ENCODE peak calls at places on chromosomes 6 and 20, in four cellular contexts. N, A, M and U are unnamed samples.

GRCh38 chr20:25195962-25196700 is 619 bp downstream of the ENTPD6 start:
- DNase-seq in N (peak; percentile 28), A (no peak), M (no peak), U (no peak)

GRCh38 chr20:4942336-4942735 is 59.0 kb downstream of the SLC23A2 start:
- DNase-seq in N (no peak), A (no peak), M (no peak), U (no peak)

GRCh38 chr20:22762576-22763256 is 178.3 kb upstream of the FOXA2 start:
- DNase-seq in N (no peak), A (no peak), M (no peak), U (no peak)

GRCh38 chr20:58102744-58103516 is 125.5 kb downstream of the ANKRD60 start:
- DNase-seq in N (no peak), A (no peak), M (no peak), U (no peak)

GRCh38 chr20:47389867-47390347 is 33.4 kb upstream of the ZMYND8 start:
- DNase-seq in N (no peak), A (no peak), M (no peak), U (no peak)

GRCh38 chr6:5617179-5617578 is 355.9 kb downstream of the FARS2 start:
- DNase-seq in N (no peak), A (no peak), M (no peak), U (no peak)

GRCh38 chr6:24667378-24667803 is 514 bp downstream of the ACOT13 start:
- DNase-seq in N (no peak), A (peak; percentile 11), M (no peak), U (no peak)

GRCh38 chr20:23237166-23237565 is 113.4 kb upstream of the NXT1 start:
- DNase-seq in N (no peak), A (no peak), M (no peak), U (no peak)

GRCh38 chr20:11867286-11867921 is 50.3 kb upstream of the BTBD3 start:
- DNase-seq in N (no peak), A (no peak), M (no peak), U (no peak)

GRCh38 chr20:43440531-43440930 is 17.2 kb upstream of the SRSF6 start:
- DNase-seq in N (no peak), A (no peak), M (no peak), U (no peak)

GRCh38 chr6:117613920-117614535 is 11.7 kb upstream of the GOPC start:
- DNase-seq in N (no peak), A (no peak), M (no peak), U (no peak)

GRCh38 chr20:23652371-23652770 is 14.6 kb upstream of the CST3 start:
- DNase-seq in N (no peak), A (no peak), M (no peak), U (no peak)

GRCh38 chr6:89347825-89348224 is 4.7 kb downstream of the UBE2J1 start:
- DNase-seq in N (no peak), A (no peak), M (no peak), U (no peak)

GRCh38 chr6:54719633-54720032 is 126.9 kb upstream of the FAM83B start:
- DNase-seq in N (no peak), A (no peak), M (no peak), U (no peak)

GRCh38 chr6:112086744-112087135 is 542 bp downstream of the TUBE1 start:
- DNase-seq in N (peak; percentile 34), A (peak; percentile 38), M (no peak), U (no peak)

GRCh38 chr20:137668-138131 is 4.7 kb upstream of the DEFB126 start:
- DNase-seq in N (peak; percentile 15), A (peak; percentile 36), M (no peak), U (no peak)

GRCh38 chr6:122833229-122833556 is 44.1 kb downstream of the SMPDL3A start:
- DNase-seq in N (no peak), A (no peak), M (no peak), U (no peak)

GRCh38 chr6:39381535-39382140 is 59.1 kb upstream of the KCNK16 start:
- DNase-seq in N (no peak), A (no peak), M (no peak), U (no peak)

GRCh38 chr6:152338335-152339125 is 298.6 kb downstream of the SYNE1 start:
- DNase-seq in N (no peak), A (peak; percentile 59), M (no peak), U (no peak)

GRCh38 chr6:48825501-48826317 is 637.3 kb downstream of the MMUT start:
- DNase-seq in N (no peak), A (no peak), M (no peak), U (no peak)

GRCh38 chr6:33628401-33628964 is 7.4 kb downstream of the ITPR3 start:
- DNase-seq in N (no peak), A (no peak), M (no peak), U (no peak)

GRCh38 chr6:43683708-43684455 is 3.7 kb downstream of the MRPS18A start:
- DNase-seq in N (no peak), A (no peak), M (no peak), U (no peak)

GRCh38 chr6:72740135-72740534 is 118.3 kb downstream of the KCNQ5 start:
- DNase-seq in N (no peak), A (no peak), M (no peak), U (no peak)

GRCh38 chr6:107821591-107821990 is 2.5 kb downstream of the SCML4 start:
- DNase-seq in N (no peak), A (no peak), M (no peak), U (no peak)

GRCh38 chr6:47126647-47127339 is 84.7 kb upstream of the ADGRF1 start:
- DNase-seq in N (no peak), A (no peak), M (no peak), U (no peak)

GRCh38 chr20:53399131-53399530 is 194.5 kb downstream of the ZNF217 start:
- DNase-seq in N (no peak), A (no peak), M (no peak), U (no peak)
- H3K4me3 ChIP-seq in N (no peak overlapping the region), A (no peak overlapping the region), M (no peak overlapping the region), U (no peak overlapping the region)

GRCh38 chr6:90835584-90836212 is 248.8 kb upstream of the MAP3K7 start:
- DNase-seq in N (no peak), A (no peak), M (no peak), U (no peak)
- TF ChIP-seq YY1 in N (no peak), A (no peak), M (no peak), U (no peak)

DNA sequence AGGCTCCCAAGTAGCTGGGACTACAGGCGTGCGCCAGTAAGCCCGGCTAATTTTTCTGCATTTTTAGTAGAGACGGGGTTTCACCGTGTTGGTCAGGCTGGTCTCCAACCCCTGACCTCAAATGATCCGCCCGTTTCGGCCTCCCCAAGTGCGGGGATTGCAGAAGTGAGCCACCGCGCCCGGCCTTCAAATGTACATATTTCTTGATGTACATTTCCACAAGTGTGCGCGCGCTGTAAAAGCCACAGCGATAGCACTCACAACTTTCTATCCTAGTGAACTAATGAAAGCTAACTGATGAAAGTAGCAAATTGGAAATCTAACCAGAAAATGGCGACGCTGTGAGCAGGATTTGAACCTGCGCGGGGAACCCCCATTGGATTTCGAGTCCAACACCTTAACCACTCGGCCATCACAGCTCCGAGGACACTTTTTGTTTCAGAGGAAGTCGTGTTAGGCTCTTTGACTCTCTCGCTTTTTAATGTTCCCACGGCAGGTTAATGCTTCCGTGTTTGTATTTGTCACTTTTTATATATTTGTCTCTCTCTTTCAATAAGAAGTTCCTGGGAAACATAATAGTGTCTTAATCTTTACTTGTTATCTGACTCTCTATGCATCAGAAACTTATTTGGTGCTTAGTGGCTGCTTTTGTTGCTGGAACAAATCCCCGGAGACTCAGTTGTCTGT is 199.4 kb upstream of the ZNF184 start:
- DNase-seq in N (peak; percentile 90), A (no peak), M (peak; percentile 86), U (no peak)
- H3K4me3 ChIP-seq in N (peak overlapping the region; percentile 51), A (peak overlapping the region; percentile 40), M (peak overlapping the region; percentile 51), U (peak overlapping the region; percentile 31)

GRCh38 chr6:16419636-16420331 is 181.4 kb downstream of the GMPR start:
- DNase-seq in N (no peak), A (no peak), M (no peak), U (no peak)

GRCh38 chr6:16415677-16416076 is 177.3 kb downstream of the GMPR start:
- DNase-seq in N (no peak), A (no peak), M (no peak), U (no peak)

GRCh38 chr6:16421462-16421960 is 183.1 kb downstream of the GMPR start:
- DNase-seq in N (no peak), A (no peak), M (no peak), U (no peak)

GRCh38 chr6:16420332-16420714 is 181.9 kb downstream of the GMPR start:
- DNase-seq in N (no peak), A (no peak), M (no peak), U (no peak)

DNA sequence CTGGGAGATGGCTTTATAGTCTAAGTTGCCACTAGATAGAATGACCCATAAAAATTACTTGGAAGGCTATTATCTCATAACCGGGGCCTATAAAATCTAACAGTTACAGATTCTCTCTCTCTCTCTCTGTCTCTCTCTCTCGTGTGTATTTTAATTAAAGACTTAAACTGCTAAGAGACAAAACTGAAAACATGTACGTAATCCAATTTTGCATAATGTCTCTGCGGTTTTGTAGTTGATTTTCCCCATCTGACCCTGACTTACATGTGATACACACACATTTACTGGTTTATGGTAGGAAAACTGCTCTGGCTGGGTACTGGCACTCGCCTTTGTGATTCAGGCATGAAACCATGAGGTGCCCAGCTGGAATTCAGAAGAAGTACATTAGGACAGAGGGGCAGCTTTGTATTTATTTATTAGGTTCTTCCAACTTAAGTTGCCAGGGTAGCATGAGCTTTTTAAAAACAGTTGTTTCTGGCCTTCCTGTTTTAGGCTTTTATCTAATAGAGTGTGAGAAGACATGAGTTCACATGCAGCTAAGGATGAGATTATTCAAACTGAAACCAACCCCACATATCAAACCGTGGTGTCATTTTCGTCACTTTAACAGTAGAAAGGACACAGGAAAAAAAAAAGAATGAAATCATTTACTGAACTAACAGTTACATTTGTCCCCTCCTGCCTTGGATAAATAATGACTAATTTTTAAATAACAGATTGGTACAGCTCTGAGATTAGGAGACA is 182.5 kb downstream of the GMPR start:
- DNase-seq in N (no peak), A (no peak), M (no peak), U (no peak)
- TF ChIP-seq YY1 in N (no peak), A (no peak), M (no peak), U (no peak)

GRCh38 chr6:22956029-22956715 is 386.8 kb downstream of the HDGFL1 start:
- DNase-seq in N (no peak), A (no peak), M (no peak), U (no peak)
- H3K4me3 ChIP-seq in N (no peak overlapping the region), A (no peak overlapping the region), M (no peak overlapping the region), U (no peak overlapping the region)

GRCh38 chr20:36624068-36624813 is 18.7 kb downstream of the RAB5IF start:
- DNase-seq in N (no peak), A (no peak), M (no peak), U (no peak)
- TF ChIP-seq YY1 in N (no peak), A (no peak), M (no peak), U (no peak)

DNA sequence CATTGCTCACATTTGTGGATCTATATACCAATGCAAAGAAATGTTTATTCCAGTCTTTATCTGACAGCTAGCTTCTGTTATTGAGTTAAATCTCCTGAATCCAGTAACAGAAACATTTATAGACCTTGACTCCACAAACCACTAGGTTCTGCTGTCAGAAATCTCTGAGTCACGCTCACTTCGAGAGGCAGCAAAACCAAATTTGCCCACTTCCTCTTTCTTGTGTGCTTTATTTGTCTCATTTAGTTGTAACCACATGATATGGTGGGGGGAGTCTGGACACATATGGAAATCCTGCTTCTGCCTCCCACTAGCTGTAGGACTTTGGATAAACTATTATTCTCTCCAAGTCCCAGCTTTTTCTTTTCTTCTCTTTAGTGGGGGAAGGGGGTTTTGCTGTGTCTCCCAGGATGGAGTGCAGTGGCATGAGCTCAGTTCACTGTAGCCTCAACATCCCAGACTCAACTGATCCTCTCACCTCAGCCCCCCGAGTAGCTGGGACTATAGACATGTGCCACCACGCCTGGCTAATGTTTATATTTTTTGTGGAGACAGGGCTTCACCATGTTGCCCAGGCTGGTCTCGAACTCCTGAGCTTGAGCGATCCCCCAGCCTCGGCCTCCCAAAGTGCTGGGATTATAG is 54.4 kb downstream of the IPCEF1 start:
- DNase-seq in N (no peak), A (no peak), M (no peak), U (no peak)
- H3K4me3 ChIP-seq in N (no peak overlapping the region), A (no peak overlapping the region), M (no peak overlapping the region), U (no peak overlapping the region)